ENCODE peak calls at places on chromosomes 7 and 10, in six cellular contexts. C, K, F, O, M and W are unnamed samples.
A peak's percentile ranks its signal among the peaks of the same experiment; 100 is the strongest.

GRCh38 chr7:99368750-99369389 is 5.7 kb upstream of the ARPC1B start:
- DNase-seq in F (no peak), M (no peak), C (no peak), O (no peak), K (no peak), W (no peak)

GRCh38 chr10:66931340-66931948 is 5.6 kb downstream of the LRRTM3 start:
- DNase-seq in M (peak; percentile 57), F (no peak), K (no peak), O (peak; percentile 55), C (peak; percentile 46), W (no peak)

GRCh38 chr10:23384364-23384763 is 39.8 kb upstream of the C10orf67 start:
- DNase-seq in C (peak; percentile 5), O (no peak), M (no peak), F (no peak), K (no peak), W (no peak)

GRCh38 chr10:121426307-121426706 is 171.9 kb downstream of the FGFR2 start:
- DNase-seq in M (no peak), F (no peak), C (no peak), O (peak; percentile 52), K (no peak), W (no peak)

GRCh38 chr7:44325811-44326241 is 432 bp upstream of the CAMK2B start:
- DNase-seq in F (no peak), M (no peak), O (no peak), C (no peak), K (no peak), W (no peak)

GRCh38 chr7:68258569-68258968 is 1261.9 kb downstream of the TYW1 start:
- DNase-seq in O (no peak), K (no peak), F (no peak), M (no peak), C (no peak), W (no peak)

GRCh38 chr7:150397376-150398107 is 18.4 kb downstream of the ZNF775 start:
- DNase-seq in C (no peak), M (no peak), K (no peak), O (no peak), F (no peak), W (no peak)

GRCh38 chr10:100185364-100186252 is at the start of gene ERLIN1:
- DNase-seq in M (peak; percentile 95), O (peak; percentile 80), C (peak; percentile 49), K (peak; percentile 97), F (peak; percentile 93), W (peak; percentile 87)

GRCh38 chr10:44173558-44173894 is 211.4 kb downstream of the CXCL12 start:
- DNase-seq in K (no peak), C (no peak), M (no peak), F (no peak), O (no peak), W (no peak)

GRCh38 chr7:68439897-68440296 is 1158.4 kb upstream of the AUTS2 start:
- DNase-seq in C (no peak), O (no peak), F (no peak), K (no peak), M (no peak), W (no peak)

GRCh38 chr10:1284076-1284475 is 227.9 kb downstream of the WDR37 start:
- DNase-seq in K (no peak), M (no peak), C (no peak), O (no peak), F (no peak), W (no peak)

GRCh38 chr10:97686301-97686961 is 610 bp downstream of the AVPI1 start:
- DNase-seq in O (no peak), F (no peak), C (no peak), M (peak; percentile 37), K (no peak), W (no peak)
- H3K4me3 ChIP-seq in O (peak overlapping the region; percentile 90), F (peak overlapping the region; percentile 77), C (peak overlapping the region; percentile 47), M (peak overlapping the region; percentile 66), K (peak overlapping the region; percentile 74), W (peak overlapping the region; percentile 92)

GRCh38 chr7:155405399-155406318 is 52.3 kb upstream of the EN2 start:
- DNase-seq in F (no peak), O (no peak), C (no peak), K (peak; percentile 33), M (no peak), W (peak; percentile 19)
- TF ChIP-seq CTCF in F (no peak), O (peak; percentile 32), C (no peak), K (no peak), M (no peak), W (no peak)

GRCh38 chr10:3495281-3495680 is 289.7 kb downstream of the KLF6 start:
- DNase-seq in F (no peak), K (no peak), O (no peak), C (no peak), M (no peak), W (no peak)

GRCh38 chr10:3496138-3496537 is 288.9 kb downstream of the KLF6 start:
- DNase-seq in F (no peak), C (no peak), K (no peak), O (no peak), M (no peak), W (no peak)

GRCh38 chr10:3494131-3494878 is 290.7 kb downstream of the KLF6 start:
- DNase-seq in K (no peak), C (no peak), O (no peak), F (no peak), M (no peak), W (no peak)

GRCh38 chr10:3493621-3494020 is 291.4 kb downstream of the KLF6 start:
- DNase-seq in C (no peak), F (no peak), K (no peak), O (no peak), M (no peak), W (no peak)

DNA sequence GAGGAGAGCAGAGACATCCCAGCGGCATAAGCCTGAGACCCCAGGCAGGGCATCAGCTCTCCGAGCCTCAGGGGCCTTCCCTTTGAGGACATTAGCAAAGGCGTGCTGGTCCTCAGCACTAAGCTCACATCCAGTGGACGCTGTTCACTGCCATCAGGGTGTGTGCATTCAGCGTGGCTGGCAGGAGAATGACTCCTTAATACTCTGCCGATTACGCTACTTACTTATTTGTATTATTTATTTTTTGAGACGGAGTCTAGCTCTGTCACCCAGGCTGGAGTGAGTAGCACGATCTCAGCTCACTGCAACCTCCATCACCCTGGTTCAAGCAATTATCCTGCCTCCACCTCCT is 290.2 kb downstream of the KLF6 start:
- DNase-seq in O (no peak), K (no peak), M (no peak), F (no peak), C (no peak), W (no peak)
- H3K4me3 ChIP-seq in O (no peak overlapping the region), K (no peak overlapping the region), M (no peak overlapping the region), F (no peak overlapping the region), C (no peak overlapping the region), W (peak overlapping the region; percentile 35)

GRCh38 chr10:47165168-47165710 is 134.8 kb upstream of the GDF10 start:
- DNase-seq in F (no peak), O (no peak), M (no peak), C (no peak), K (no peak), W (no peak)
- TF ChIP-seq CTCF in F (no peak), O (no peak), M (no peak), C (no peak), K (no peak), W (no peak)

GRCh38 chr7:157576415-157576814 is 239.6 kb downstream of the DNAJB6 start:
- DNase-seq in F (peak; percentile 59), C (no peak), O (no peak), K (no peak), M (no peak), W (no peak)
- H3K4me3 ChIP-seq in F (peak overlapping the region; percentile 44), C (no peak overlapping the region), O (no peak overlapping the region), K (no peak overlapping the region), M (no peak overlapping the region), W (no peak overlapping the region)

DNA sequence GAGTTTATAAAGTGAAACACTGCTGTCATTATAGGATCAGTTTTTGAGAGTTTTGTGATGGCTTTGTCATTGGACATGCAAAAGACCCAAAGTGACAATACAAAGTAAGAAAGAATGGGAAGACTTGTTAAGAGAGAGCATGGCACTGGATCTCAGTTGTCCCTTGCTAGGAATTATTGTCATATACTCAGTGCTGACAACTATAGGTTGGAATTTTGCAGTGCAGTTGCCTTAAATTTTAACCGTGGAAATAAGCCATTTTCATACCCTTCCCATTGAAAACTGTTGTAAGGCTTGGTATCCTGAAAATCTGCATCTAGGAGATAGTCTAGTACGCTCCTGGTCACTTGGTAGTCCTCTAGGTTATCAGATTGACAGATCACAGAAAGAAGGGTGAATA is 1156.7 kb downstream of the GATA3 start:
- DNase-seq in C (no peak), M (no peak), F (no peak), O (no peak), K (no peak), W (no peak)
- TF ChIP-seq CTCF in C (peak; percentile 47), M (peak; percentile 22), F (no peak), O (peak; percentile 27), K (peak; percentile 9), W (no peak)